ENCODE peak calls at places on chromosomes 5 and 9, in seven cellular contexts. D, Z, R, C, Y, W and S are unnamed samples.

GRCh38 chr5:149777382-149777781 is 47.3 kb downstream of the PPARGC1B start:
- DNase-seq in D (no peak), Z (no peak), R (no peak), C (no peak), Y (no peak), W (no peak), S (no peak)

GRCh38 chr5:105754056-105754455 is 1916.7 kb downstream of the EFNA5 start:
- DNase-seq in D (no peak), Z (peak), R (no peak), C (no peak), Y (no peak), W (no peak), S (no peak)

GRCh38 chr9:127942152-127943010 is 4.7 kb upstream of the DPM2 start:
- DNase-seq in D (peak), Z (peak), R (peak), C (no peak), Y (no peak), W (peak), S (no peak)

GRCh38 chr5:170632266-170632984 is 128.6 kb downstream of the KCNIP1 start:
- DNase-seq in D (no peak), Z (peak), R (no peak), C (no peak), Y (no peak), W (no peak), S (no peak)

GRCh38 chr5:78565395-78565794 is 83.2 kb downstream of the LHFPL2 start:
- DNase-seq in D (no peak), Z (no peak), R (no peak), C (no peak), Y (no peak), W (no peak), S (no peak)

GRCh38 chr5:167952278-167952990 is 339.0 kb upstream of the WWC1 start:
- DNase-seq in D (no peak), Z (peak), R (no peak), C (no peak), Y (no peak), W (no peak), S (no peak)

GRCh38 chr5:158506648-158507047 is 593.1 kb downstream of the EBF1 start:
- DNase-seq in D (no peak), Z (no peak), R (no peak), C (no peak), Y (no peak), W (no peak), S (no peak)

GRCh38 chr9:131266301-131267229 is 9.7 kb downstream of the FAM78A start:
- DNase-seq in D (peak), Z (no peak), R (no peak), C (no peak), Y (no peak), W (peak), S (no peak)

GRCh38 chr5:176995896-176996767 is 10.4 kb downstream of the UIMC1 start:
- DNase-seq in D (no peak), Z (peak), R (no peak), C (no peak), Y (peak), W (no peak), S (no peak)

GRCh38 chr9:36974731-36975130 is 59.3 kb downstream of the PAX5 start:
- DNase-seq in D (no peak), Z (no peak), R (no peak), C (no peak), Y (no peak), W (no peak), S (no peak)

GRCh38 chr9:89469003-89469402 is 28.9 kb downstream of the SEMA4D start:
- DNase-seq in D (peak), Z (no peak), R (no peak), C (no peak), Y (no peak), W (no peak), S (no peak)

GRCh38 chr5:178651046-178651810 is 24.4 kb upstream of the CLK4 start:
- DNase-seq in D (no peak), Z (peak), R (no peak), C (no peak), Y (no peak), W (no peak), S (no peak)

GRCh38 chr9:137304383-137305059 is 2.5 kb upstream of the NRARP start:
- DNase-seq in D (no peak), Z (no peak), R (no peak), C (no peak), Y (no peak), W (no peak), S (no peak)

GRCh38 chr5:114449836-114450515 is 88.1 kb downstream of the KCNN2 start:
- DNase-seq in D (peak), Z (peak), R (peak), C (no peak), Y (peak), W (peak), S (peak)

GRCh38 chr9:137309368-137310189 is 7.5 kb upstream of the NRARP start:
- DNase-seq in D (no peak), Z (no peak), R (no peak), C (no peak), Y (no peak), W (peak), S (no peak)

GRCh38 chr9:29974197-29974596 is 2400.9 kb upstream of the C9orf72 start:
- DNase-seq in D (no peak), Z (no peak), R (no peak), C (no peak), Y (no peak), W (no peak), S (no peak)

GRCh38 chr9:86424246-86424891 is 70.2 kb upstream of the TUT7 start:
- DNase-seq in D (no peak), Z (no peak), R (no peak), C (no peak), Y (no peak), W (no peak), S (no peak)

GRCh38 chr5:172002840-172003512 is 3.5 kb downstream of the FBXW11 start:
- DNase-seq in D (no peak), Z (no peak), R (no peak), C (no peak), Y (no peak), W (no peak), S (no peak)

GRCh38 chr9:137305060-137305787 is 3.2 kb upstream of the NRARP start:
- DNase-seq in D (peak), Z (peak), R (no peak), C (no peak), Y (no peak), W (peak), S (no peak)

GRCh38 chr5:13865317-13865716 is 79.2 kb downstream of the DNAH5 start:
- DNase-seq in D (no peak), Z (no peak), R (no peak), C (no peak), Y (no peak), W (no peak), S (no peak)

GRCh38 chr9:115090486-115090885 is 27.5 kb downstream of the TNC start:
- DNase-seq in D (no peak), Z (no peak), R (no peak), C (no peak), Y (no peak), W (no peak), S (no peak)

GRCh38 chr5:893711-894110 is 1.0 kb downstream of the TRIP13 start:
- DNase-seq in D (peak), Z (no peak), R (no peak), C (no peak), Y (no peak), W (no peak), S (no peak)
- H3K4me3 ChIP-seq in D (no peak), Z (peak), R (no peak), C (no peak), Y (peak), W (peak), S (peak)

GRCh38 chr5:138330813-138331448 is 673 bp downstream of the CDC25C start:
- DNase-seq in D (no peak), Z (no peak), R (no peak), C (no peak), Y (no peak), W (no peak), S (no peak)
- H3K4me3 ChIP-seq in D (peak), Z (peak), R (peak), C (peak), Y (peak), W (peak), S (peak)

GRCh38 chr5:58674070-58674469 is 91.2 kb downstream of the RAB3C start:
- DNase-seq in D (no peak), Z (no peak), R (no peak), C (no peak), Y (no peak), W (no peak), S (no peak)
- H3K4me3 ChIP-seq in D (no peak), Z (no peak), R (no peak), C (no peak), Y (no peak), W (no peak), S (no peak)

GRCh38 chr9:108691614-108692013 is 164.2 kb downstream of the ACTL7B start:
- DNase-seq in D (no peak), Z (peak), R (no peak), C (no peak), Y (no peak), W (no peak), S (no peak)
- H3K4me3 ChIP-seq in D (no peak), Z (no peak), R (no peak), C (no peak), Y (no peak), W (no peak), S (no peak)

DNA sequence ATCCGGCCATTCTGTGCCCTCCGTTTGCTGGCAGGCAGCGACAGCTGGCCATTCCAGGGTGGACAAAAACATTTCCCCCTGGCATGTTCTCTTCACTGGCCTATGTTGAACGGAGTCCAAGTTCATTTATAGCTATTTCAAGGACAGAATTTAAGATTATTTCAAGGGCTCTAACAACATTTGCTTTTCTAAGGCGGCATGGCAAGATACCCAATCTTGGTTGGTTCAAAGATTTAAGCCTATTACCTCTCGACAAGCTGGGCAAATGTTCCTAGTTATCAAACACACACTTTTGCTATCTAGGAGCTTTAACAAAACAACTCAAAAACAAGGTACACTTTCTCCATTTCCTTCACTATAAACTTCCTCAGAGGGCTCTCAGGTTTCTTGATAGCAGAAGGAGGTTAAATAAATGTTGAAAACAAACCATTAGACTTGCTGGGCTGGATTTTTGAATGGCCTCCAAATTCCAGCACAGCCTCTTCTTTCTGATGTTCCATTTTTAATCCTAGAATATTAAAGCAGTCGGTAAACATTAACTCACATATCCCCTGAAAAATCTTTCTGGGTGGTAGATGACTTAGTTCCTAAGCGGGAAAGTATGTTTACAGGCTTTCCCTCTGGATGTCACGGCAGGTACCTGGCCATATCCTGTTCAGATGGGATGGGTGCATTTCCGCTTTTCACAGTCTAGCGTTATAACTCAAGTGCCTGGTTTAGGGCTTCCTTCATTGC is 332.2 kb downstream of the PLK2 start:
- DNase-seq in D (no peak), Z (no peak), R (no peak), C (no peak), Y (no peak), W (no peak), S (no peak)
- H3K4me3 ChIP-seq in D (no peak), Z (no peak), R (no peak), C (no peak), Y (no peak), W (no peak), S (no peak)